ENCODE peak calls at places on chromosomes 4 and X, in seven cellular contexts. V is RWPE1, K is stomach, Z is cardiac muscle cell, U is nephron progenitor cell, A is LoVo, O is cardiac septum. E is an unnamed sample.

GRCh38 chrX:72566448-72566847 is 6.2 kb downstream of the HDAC8 start:
- DNase-seq in A (no peak), V (no peak), Z (no peak), U (no peak), K (no peak), O (no peak), E (no peak)

GRCh38 chr4:155392486-155393184 is 15.9 kb upstream of the MAP9 start:
- DNase-seq in K (no peak), U (no peak), A (peak), V (peak), Z (no peak), O (no peak), E (peak)

GRCh38 chrX:132094169-132094568 is 33.7 kb downstream of the FRMD7 start:
- DNase-seq in V (no peak), U (no peak), Z (no peak), A (no peak), O (no peak), K (no peak), E (no peak)

GRCh38 chr4:42555828-42556227 is 101.1 kb downstream of the ATP8A1 start:
- DNase-seq in V (peak), K (no peak), U (no peak), Z (no peak), A (no peak), O (no peak), E (peak)

GRCh38 chr4:1011022-1011694 is at the start of gene FGFRL1:
- DNase-seq in V (peak), O (peak), U (peak), Z (peak), K (peak), A (peak), E (peak)

GRCh38 chr4:28247805-28248204 is 1387.2 kb downstream of the STIM2 start:
- DNase-seq in K (no peak), Z (no peak), A (no peak), U (no peak), V (no peak), O (no peak), E (no peak)

GRCh38 chr4:168955674-168956073 is 54.4 kb downstream of the CBR4 start:
- DNase-seq in A (no peak), O (no peak), K (no peak), V (no peak), U (no peak), Z (no peak), E (peak)

GRCh38 chr4:7532043-7532442 is 97.3 kb upstream of the PSAPL1 start:
- DNase-seq in V (no peak), K (no peak), O (no peak), Z (no peak), A (no peak), U (no peak), E (no peak)

GRCh38 chr4:36624030-36624429 is 342.6 kb downstream of the DTHD1 start:
- DNase-seq in V (no peak), O (no peak), U (no peak), K (no peak), A (no peak), Z (no peak), E (no peak)

GRCh38 chrX:129696463-129697155 is 41.9 kb upstream of the APLN start:
- DNase-seq in K (no peak), A (no peak), O (no peak), U (no peak), Z (no peak), V (no peak), E (no peak)

GRCh38 chr4:88623097-88623496 is 30.8 kb downstream of the HERC3 start:
- DNase-seq in K (no peak), A (peak), Z (no peak), U (no peak), O (no peak), V (peak), E (peak)

GRCh38 chr4:87540176-87541058 is 11.2 kb upstream of the SPARCL1 start:
- DNase-seq in A (no peak), V (no peak), O (no peak), U (no peak), K (no peak), Z (no peak), E (no peak)

GRCh38 chr4:19187104-19187503 is 1064.6 kb upstream of the SLIT2 start:
- DNase-seq in U (no peak), Z (no peak), V (no peak), A (no peak), O (no peak), K (no peak), E (no peak)

GRCh38 chr4:154503598-154503997 is 12.0 kb upstream of the DCHS2 start:
- DNase-seq in V (peak), Z (peak), U (no peak), K (no peak), A (peak), O (no peak), E (peak)

GRCh38 chr4:111283066-111283677 is 660.3 kb upstream of the PITX2 start:
- DNase-seq in U (peak), O (no peak), V (peak), K (peak), A (peak), Z (peak), E (peak)

GRCh38 chrX:154049209-154050112 is 29.8 kb upstream of the IRAK1 start:
- DNase-seq in Z (no peak), K (peak), U (no peak), A (no peak), O (no peak), V (no peak), E (no peak)

GRCh38 chrX:152520653-152521052 is 69.5 kb upstream of the GABRA3 start:
- DNase-seq in A (no peak), V (no peak), O (no peak), Z (no peak), K (no peak), U (no peak), E (no peak)

GRCh38 chrX:16839852-16840460 is 30.2 kb downstream of the RBBP7 start:
- DNase-seq in K (no peak), A (no peak), Z (peak), V (peak), O (no peak), U (no peak), E (peak)

GRCh38 chrX:9433596-9433995 is 31.3 kb upstream of the TBL1X start:
- DNase-seq in V (no peak), U (no peak), Z (no peak), O (no peak), A (no peak), K (no peak), E (no peak)

GRCh38 chr4:52604215-52604614 is 54.9 kb downstream of the USP46 start:
- DNase-seq in V (no peak), Z (no peak), O (no peak), U (no peak), A (no peak), K (peak), E (no peak)

GRCh38 chr4:151653548-151653918 is 107.3 kb downstream of the GATB start:
- DNase-seq in Z (no peak), V (no peak), K (no peak), U (no peak), A (no peak), O (no peak), E (no peak)

GRCh38 chrX:18676470-18676869 is 4.6 kb upstream of the RS1 start:
- DNase-seq in U (peak), A (no peak), V (peak), O (no peak), Z (peak), K (no peak), E (no peak)

GRCh38 chr4:1809754-1810502 is 16.8 kb downstream of the FGFR3 start:
- DNase-seq in O (no peak), Z (peak), U (peak), K (peak), A (peak), V (peak), E (peak)

GRCh38 chr4:107794001-107794400 is 30.7 kb upstream of the SGMS2 start:
- DNase-seq in U (no peak), Z (no peak), O (no peak), K (no peak), V (no peak), A (no peak), E (no peak)

GRCh38 chrX:290476-291166 is 9.4 kb downstream of the PLCXD1 start:
- DNase-seq in O (peak), A (no peak), Z (no peak), K (no peak), U (no peak), V (no peak), E (no peak)

GRCh38 chrX:115023139-115023538 is 5.7 kb upstream of the IL13RA2 start:
- DNase-seq in V (peak), U (no peak), Z (no peak), K (no peak), O (no peak), A (peak), E (peak)

GRCh38 chrX:43644124-43644701 is 11.9 kb upstream of the MAOA start:
- DNase-seq in O (no peak), U (no peak), Z (no peak), K (no peak), V (peak), A (no peak), E (peak)

GRCh38 chrX:107674480-107675364 is 46.4 kb downstream of the PRPS1 start:
- DNase-seq in Z (no peak), V (peak), A (no peak), K (peak), U (peak), O (no peak), E (no peak)

GRCh38 chr4:95155759-95156451 is 392.9 kb downstream of the UNC5C start:
- DNase-seq in O (no peak), A (no peak), Z (peak), V (peak), U (no peak), K (no peak), E (no peak)

GRCh38 chrX:48580662-48581061 is 6.4 kb downstream of the RBM3 start:
- DNase-seq in O (no peak), Z (no peak), U (no peak), V (no peak), A (no peak), K (no peak), E (no peak)

GRCh38 chr4:28010543-28011235 is 1150.0 kb downstream of the STIM2 start:
- DNase-seq in A (no peak), U (no peak), K (no peak), Z (no peak), O (no peak), V (no peak), E (peak)

GRCh38 chrX:155962906-155963305 is 34.6 kb upstream of the IL9R start:
- DNase-seq in V (no peak), O (no peak), U (no peak), Z (no peak), A (peak), K (no peak), E (no peak)

GRCh38 chrX:102976290-102976689 is 39.2 kb downstream of the RAB40AL start:
- DNase-seq in U (no peak), A (no peak), O (no peak), Z (no peak), V (no peak), K (no peak), E (peak)

GRCh38 chrX:143095841-143096240 is 70.1 kb downstream of the SPANXN4 start:
- DNase-seq in A (no peak), V (no peak), O (no peak), Z (no peak), U (no peak), K (no peak), E (no peak)

E was measured in NCI-H226.